ENCODE peak calls at places on chromosomes 4 and X, in six cellular contexts. F is heart right ventricle; T is ascending aorta; O is CD4-positive, CD25-positive, alpha-beta regulatory T cell; X is fibroblast of the aortic adventitia; U is IMR-90. R is an unnamed sample.

GRCh38 chr4:1994935-1995334 is 13.8 kb downstream of the NELFA start:
- DNase-seq in F (no peak), T (peak; percentile 21), O (no peak), X (no peak), U (no peak), R (no peak)

GRCh38 chr4:835148-836002 is 9.4 kb upstream of the CPLX1 start:
- DNase-seq in F (peak; percentile 47), T (no peak), O (no peak), X (no peak), U (no peak), R (no peak)

GRCh38 chrX:65757943-65758342 is 90.5 kb downstream of the MSN start:
- DNase-seq in F (no peak), T (no peak), O (no peak), X (no peak), U (no peak), R (no peak)

GRCh38 chr4:76011700-76012387 is 4.5 kb upstream of the CXCL9 start:
- DNase-seq in F (peak; percentile 79), T (no peak), O (no peak), X (peak; percentile 84), U (peak; percentile 91), R (no peak)

GRCh38 chr4:79022529-79022928 is 83.3 kb upstream of the PAQR3 start:
- DNase-seq in F (no peak), T (no peak), O (no peak), X (no peak), U (no peak), R (no peak)

GRCh38 chrX:10158279-10158939 is 1.6 kb downstream of the CLCN4 start:
- DNase-seq in F (no peak), T (no peak), O (no peak), X (no peak), U (no peak), R (peak; percentile 87)

GRCh38 chr4:168557658-168558057 is 60.8 kb downstream of the PALLD start:
- DNase-seq in F (no peak), T (no peak), O (no peak), X (no peak), U (no peak), R (no peak)

GRCh38 chr4:151117371-151117962 is 18.0 kb downstream of the RPS3A start:
- DNase-seq in F (peak; percentile 68), T (peak; percentile 73), O (peak; percentile 45), X (peak; percentile 77), U (peak; percentile 69), R (peak; percentile 95)

GRCh38 chr4:73523126-73523525 is 41.6 kb downstream of the AFM start:
- DNase-seq in F (no peak), T (no peak), O (no peak), X (no peak), U (no peak), R (no peak)

GRCh38 chr4:111879539-111879938 is 265.7 kb upstream of the FAM241A start:
- DNase-seq in F (no peak), T (no peak), O (no peak), X (no peak), U (no peak), R (no peak)

GRCh38 chrX:107559506-107559905 is 68.8 kb upstream of the PRPS1 start:
- DNase-seq in F (no peak), T (no peak), O (no peak), X (no peak), U (peak; percentile 16), R (no peak)

GRCh38 chr4:1713003-1713397 is 881 bp upstream of the SLBP start:
- DNase-seq in F (no peak), T (peak; percentile 76), O (no peak), X (no peak), U (no peak), R (peak; percentile 68)

GRCh38 chrX:85815203-85815751 is 232.1 kb downstream of the CHM start:
- DNase-seq in F (no peak), T (no peak), O (no peak), X (no peak), U (no peak), R (no peak)

GRCh38 chrX:7019555-7019954 is 128.0 kb upstream of the STS start:
- DNase-seq in F (no peak), T (no peak), O (no peak), X (no peak), U (no peak), R (no peak)

GRCh38 chr4:38132843-38133662 is 172.9 kb downstream of the PTTG2 start:
- DNase-seq in F (no peak), T (no peak), O (no peak), X (no peak), U (no peak), R (no peak)

GRCh38 chr4:3675251-3676115 is 90.7 kb upstream of the ADRA2C start:
- DNase-seq in F (no peak), T (no peak), O (no peak), X (no peak), U (no peak), R (no peak)

GRCh38 chr4:85489273-85489672 is 14.3 kb downstream of the ARHGAP24 start:
- DNase-seq in F (no peak), T (no peak), O (no peak), X (peak; percentile 44), U (peak; percentile 8), R (peak; percentile 54)

GRCh38 chr4:139609647-139610046 is 53.6 kb upstream of the SETD7 start:
- DNase-seq in F (no peak), T (no peak), O (no peak), X (peak; percentile 70), U (peak; percentile 83), R (no peak)

GRCh38 chrX:115889121-115889890 is 281.2 kb upstream of the AGTR2 start:
- DNase-seq in F (no peak), T (peak; percentile 55), O (no peak), X (no peak), U (no peak), R (no peak)

GRCh38 chr4:145154573-145154972 is 25.8 kb downstream of the OTUD4 start:
- DNase-seq in F (peak; percentile 23), T (no peak), O (no peak), X (peak; percentile 42), U (peak; percentile 35), R (peak; percentile 66)

GRCh38 chr4:138053601-138054322 is 188.4 kb downstream of the SLC7A11 start:
- DNase-seq in F (no peak), T (no peak), O (no peak), X (peak; percentile 90), U (peak; percentile 94), R (no peak)

GRCh38 chr4:14608630-14609029 is 393.7 kb upstream of the CPEB2 start:
- DNase-seq in F (no peak), T (no peak), O (no peak), X (no peak), U (no peak), R (no peak)

GRCh38 chrX:1903380-1903935 is 288.6 kb downstream of the ASMT start:
- DNase-seq in F (no peak), T (no peak), O (no peak), X (no peak), U (no peak), R (no peak)
- H3K4me3 ChIP-seq in F (no peak overlapping the region), T (no peak overlapping the region), O (no peak overlapping the region), X (no peak overlapping the region), U (no peak overlapping the region), R (no peak overlapping the region)

GRCh38 chr4:94436512-94436911 is 15.2 kb upstream of the PDLIM5 start:
- DNase-seq in F (no peak), T (no peak), O (no peak), X (no peak), U (no peak), R (no peak)

GRCh38 chr4:94431388-94431787 is 20.4 kb upstream of the PDLIM5 start:
- DNase-seq in F (no peak), T (no peak), O (no peak), X (no peak), U (no peak), R (no peak)

GRCh38 chr4:94435874-94436273 is 15.9 kb upstream of the PDLIM5 start:
- DNase-seq in F (no peak), T (no peak), O (no peak), X (no peak), U (no peak), R (no peak)

GRCh38 chr4:94430416-94430815 is 21.3 kb upstream of the PDLIM5 start:
- DNase-seq in F (no peak), T (no peak), O (no peak), X (no peak), U (no peak), R (no peak)

DNA sequence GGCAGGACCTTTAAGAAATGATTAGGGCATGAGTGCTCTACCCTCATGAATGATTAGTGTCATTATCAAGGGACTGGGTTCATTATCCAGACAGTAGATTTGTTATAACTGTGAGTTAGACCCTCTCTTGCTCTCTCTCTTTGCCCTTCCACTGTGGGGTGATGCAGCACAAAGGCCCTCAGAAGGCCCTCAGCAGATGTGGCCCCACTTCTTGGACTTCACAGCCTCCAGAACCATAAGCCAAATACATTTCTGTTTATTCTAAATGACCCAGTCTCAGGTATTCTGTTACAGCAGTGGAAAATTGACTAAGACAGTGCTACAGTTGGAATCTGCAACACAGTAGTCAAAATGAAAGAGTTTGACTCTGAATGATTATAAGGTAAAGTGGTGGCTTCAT is 17.2 kb upstream of the PDLIM5 start:
- DNase-seq in F (no peak), T (no peak), O (no peak), X (no peak), U (no peak), R (no peak)
- H3K4me3 ChIP-seq in F (no peak overlapping the region), T (no peak overlapping the region), O (no peak overlapping the region), X (no peak overlapping the region), U (no peak overlapping the region), R (no peak overlapping the region)

GRCh38 chrX:84363054-84363453 is 139.2 kb downstream of the HDX start:
- DNase-seq in F (no peak), T (no peak), O (no peak), X (peak; percentile 43), U (no peak), R (no peak)

GRCh38 chrX:84363674-84364073 is 138.6 kb downstream of the HDX start:
- DNase-seq in F (no peak), T (no peak), O (no peak), X (no peak), U (no peak), R (no peak)

GRCh38 chrX:84362184-84362838 is 139.9 kb downstream of the HDX start:
- DNase-seq in F (no peak), T (no peak), O (no peak), X (peak; percentile 45), U (peak; percentile 19), R (no peak)
- H3K4me3 ChIP-seq in F (no peak overlapping the region), T (no peak overlapping the region), O (no peak overlapping the region), X (no peak overlapping the region), U (no peak overlapping the region), R (no peak overlapping the region)

DNA sequence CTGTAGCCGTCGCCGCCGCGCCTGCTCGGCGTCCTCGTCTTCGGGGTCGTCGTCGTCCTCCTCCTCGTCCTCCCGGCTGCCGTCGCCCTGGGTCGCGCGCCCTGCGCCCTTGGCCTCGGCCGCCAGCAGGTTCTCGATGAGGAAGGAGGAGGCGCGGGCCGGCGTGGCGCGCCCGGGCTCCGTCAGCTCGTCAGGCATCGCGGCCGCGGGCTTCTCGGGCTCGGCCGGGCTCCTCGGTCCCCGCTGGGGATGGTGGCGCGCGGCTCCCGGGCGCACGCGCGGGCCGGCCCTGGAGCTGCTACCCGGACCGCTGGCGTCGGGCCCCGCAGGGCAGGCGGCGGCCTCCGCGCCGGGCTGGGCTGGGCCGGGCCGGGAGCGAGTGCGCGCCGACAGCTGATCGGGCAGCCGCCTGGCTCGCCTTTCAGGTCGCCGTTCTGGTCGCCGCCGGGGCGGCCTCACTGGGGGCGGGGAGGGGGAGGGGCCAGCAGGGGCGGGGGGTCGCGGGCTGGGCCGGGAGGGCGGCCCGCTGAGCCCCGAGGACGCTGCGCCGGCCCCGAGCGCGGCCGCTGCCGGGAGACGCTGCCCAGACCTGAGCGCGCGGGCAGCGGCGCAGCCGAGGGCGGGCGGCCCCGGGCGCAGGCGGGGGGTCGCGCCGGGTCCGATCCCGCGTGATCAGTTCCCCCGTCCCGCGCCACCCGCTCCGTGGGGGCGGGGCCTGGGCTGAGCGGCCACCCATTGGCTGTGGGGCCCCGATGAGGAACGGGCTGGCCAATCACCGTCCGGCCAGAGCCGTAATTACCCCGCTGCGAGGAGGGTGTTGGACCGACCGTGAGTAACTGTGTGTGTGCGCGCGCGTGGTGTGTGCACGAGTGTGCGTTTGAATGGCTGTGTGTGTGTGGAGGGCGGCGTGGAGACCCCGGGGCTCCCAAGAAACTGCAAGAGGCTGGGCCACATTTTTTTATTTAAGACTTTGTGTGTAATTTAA is at the start of gene HMX1:
- DNase-seq in F (peak; percentile 7), T (no peak), O (no peak), X (no peak), U (no peak), R (no peak)
- H3K4me3 ChIP-seq in F (no peak within 1 kb of the TSS), T (no peak within 1 kb of the TSS), O (no peak within 1 kb of the TSS), X (no peak within 1 kb of the TSS), U (no peak within 1 kb of the TSS), R (no peak within 1 kb of the TSS)

R was measured in Karpas-422.